ENCODE peak calls at places on chromosomes 5 and 9, in ten cellular contexts. F is NCI-H82, M is A549, D is Peyer's patch, A is tibial artery, Q is GM06990, T is cardiac fibroblast, H is iPS-NIHi11, J is heart right ventricle, I is GF-D8. Z is an unnamed sample.
A peak's percentile ranks its signal among the peaks of the same experiment; 100 is the strongest.

GRCh38 chr5:115601709-115602584 is at the start of gene TICAM2:
- DNase-seq in M (peak; percentile 52), Q (peak; percentile 84), F (no peak), H (peak; percentile 86), J (peak; percentile 65), I (peak; percentile 9), D (peak; percentile 69), A (peak; percentile 72), T (peak; percentile 73), Z (peak; percentile 76)

GRCh38 chr5:9069650-9070049 is 476.2 kb downstream of the SEMA5A start:
- DNase-seq in M (no peak), I (no peak), T (no peak), D (no peak), J (no peak), Q (no peak), H (no peak), A (no peak), F (no peak), Z (no peak)

GRCh38 chr9:79471577-79472543 is 99.9 kb upstream of the TLE4 start:
- DNase-seq in F (no peak), Q (no peak), M (no peak), D (no peak), I (no peak), J (peak; percentile 13), T (peak; percentile 67), H (peak; percentile 9), A (peak; percentile 91), Z (peak; percentile 92)

GRCh38 chr9:137277329-137278041 is at the start of gene TOR4A:
- DNase-seq in H (peak; percentile 84), M (peak; percentile 89), D (peak; percentile 90), I (peak; percentile 79), F (peak; percentile 39), Q (peak; percentile 85), J (peak; percentile 90), A (peak; percentile 81), T (peak; percentile 92), Z (peak; percentile 94)

GRCh38 chr9:18067553-18068120 is 406.3 kb upstream of the ADAMTSL1 start:
- DNase-seq in A (no peak), H (no peak), I (no peak), M (no peak), F (peak; percentile 92), J (no peak), T (no peak), D (no peak), Q (no peak), Z (no peak)

GRCh38 chr9:134175291-134175807 is 11.0 kb upstream of the RNU6ATAC start:
- DNase-seq in I (no peak), J (no peak), M (peak; percentile 74), H (peak; percentile 97), D (peak; percentile 84), T (no peak), Q (no peak), A (no peak), F (no peak), Z (no peak)

GRCh38 chr9:132977626-132978450 is 656 bp upstream of the GFI1B start:
- DNase-seq in D (peak; percentile 81), H (peak; percentile 82), A (peak; percentile 39), I (peak; percentile 59), Q (peak; percentile 43), F (peak; percentile 70), T (peak; percentile 59), M (peak; percentile 83), J (peak; percentile 60), Z (peak; percentile 51)

GRCh38 chr9:14314424-14314928 is 535 bp upstream of the NFIB start:
- DNase-seq in Q (no peak), A (peak; percentile 88), D (peak; percentile 88), H (peak; percentile 72), M (peak; percentile 82), J (peak; percentile 73), F (peak; percentile 88), I (no peak), T (peak; percentile 96), Z (peak; percentile 88)

GRCh38 chr5:6656680-6657079 is 23.4 kb downstream of the SRD5A1 start:
- DNase-seq in I (no peak), M (no peak), F (no peak), A (no peak), Q (no peak), J (no peak), H (no peak), T (no peak), D (no peak), Z (no peak)

GRCh38 chr5:118243613-118244012 is 744.7 kb downstream of the DTWD2 start:
- DNase-seq in F (no peak), D (no peak), A (no peak), M (no peak), T (no peak), I (no peak), Q (no peak), J (no peak), H (no peak), Z (no peak)

Z was measured in right cardiac atrium.